ENCODE peak calls at places on chromosomes 3 and 15, in five cellular contexts. C is colonic mucosa, P is tibial nerve, J is body of pancreas, M is psoas muscle. A is an unnamed sample. For H3K36me3, the result is how much of the 10 kb centered on the place peaks cover.

GRCh38 chr15:53296603-53297002 is 462.9 kb downstream of the WDR72 start:
- DNase-seq in C (no peak), P (no peak), J (no peak), M (no peak), A (no peak)

GRCh38 chr15:95973566-95974256 is 356.8 kb upstream of the NR2F2 start:
- DNase-seq in C (no peak), P (no peak), J (no peak), M (no peak), A (no peak)

GRCh38 chr3:114320251-114320650 is 26.4 kb downstream of the TIGIT start:
- DNase-seq in C (no peak), P (no peak), J (no peak), M (no peak), A (no peak)

GRCh38 chr3:14757153-14757700 is 61.5 kb upstream of the FGD5 start:
- DNase-seq in C (no peak), P (no peak), J (no peak), M (no peak), A (no peak)

GRCh38 chr3:38137615-38138346 is 680 bp upstream of the MYD88 start:
- DNase-seq in C (peak), P (no peak), J (no peak), M (no peak), A (no peak)

GRCh38 chr3:169822540-169822939 is 9.8 kb upstream of the LRRC34 start:
- DNase-seq in C (no peak), P (no peak), J (no peak), M (no peak), A (no peak)

GRCh38 chr15:52658955-52659354 is 20.2 kb downstream of the ATOSA start:
- DNase-seq in C (no peak), P (no peak), J (no peak), M (no peak), A (no peak)

GRCh38 chr15:55108858-55109518 is 87.8 kb downstream of the RSL24D1 start:
- DNase-seq in C (peak), P (peak), J (peak), M (peak), A (peak)

GRCh38 chr3:141000027-141000663 is 51.0 kb upstream of the SPSB4 start:
- DNase-seq in C (peak), P (peak), J (peak), M (peak), A (peak)

GRCh38 chr3:177521305-177521704 is 324.0 kb upstream of the TBL1XR1 start:
- DNase-seq in C (peak), P (no peak), J (peak), M (no peak), A (no peak)

GRCh38 chr15:39181901-39182300 is 399.0 kb upstream of the THBS1 start:
- DNase-seq in C (no peak), P (no peak), J (no peak), M (no peak), A (no peak)

DNA sequence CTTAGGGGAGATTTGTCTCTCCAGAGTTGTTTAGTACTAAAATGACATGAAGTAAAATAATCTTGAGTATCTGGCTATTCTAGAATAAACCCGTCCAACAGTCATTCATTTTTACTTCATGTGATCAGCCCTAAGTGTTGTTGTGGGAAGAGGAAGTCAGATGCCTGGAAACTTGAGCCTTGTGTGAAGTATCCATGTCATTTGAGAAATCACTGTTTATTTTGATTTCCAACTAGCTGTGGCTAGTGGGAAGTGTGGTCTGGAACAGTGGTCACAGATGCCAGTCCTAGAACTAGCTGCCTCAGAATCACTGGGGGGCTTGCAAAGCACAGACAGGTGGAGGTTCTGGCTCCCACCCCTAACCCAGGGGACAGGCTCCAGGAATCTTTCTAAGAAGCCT is 77.7 kb upstream of the LIMD1 start:
- DNase-seq in C (no peak), P (no peak), J (no peak), M (no peak), A (no peak)
- H3K36me3 ChIP-seq in C (under half), P (under half), J (under half), M (half or more), A (under half)

GRCh38 chr3:194624956-194625355 is 8.3 kb downstream of the TMEM44 start:
- DNase-seq in C (no peak), P (no peak), J (no peak), M (no peak), A (no peak)
- H3K36me3 ChIP-seq in C (under half), P (under half), J (under half), M (under half), A (under half)

GRCh38 chr3:9970020-9970652 is 16.5 kb downstream of the EMC3 start:
- DNase-seq in C (no peak), P (no peak), J (no peak), M (no peak), A (no peak)
- H3K36me3 ChIP-seq in C (under half), P (under half), J (under half), M (half or more), A (under half)

GRCh38 chr15:74920472-74920871 is 13.8 kb upstream of the FAM219B start:
- DNase-seq in C (no peak), P (no peak), J (no peak), M (no peak), A (no peak)

GRCh38 chr15:74913041-74913440 is 6.4 kb upstream of the FAM219B start:
- DNase-seq in C (no peak), P (no peak), J (no peak), M (no peak), A (no peak)

GRCh38 chr15:74917676-74918075 is 11.0 kb upstream of the FAM219B start:
- DNase-seq in C (no peak), P (no peak), J (no peak), M (no peak), A (no peak)
- H3K36me3 ChIP-seq in C (under half), P (under half), J (under half), M (half or more), A (under half)